ENCODE peak calls at places on chromosomes 7 and 10, in seven cellular contexts. P is Panc1; C is astrocyte; I is neuronal stem cell; M is stomach; V is CD8-positive, alpha-beta T cell; D is upper lobe of right lung. Q is an unnamed sample.

GRCh38 chr10:93673791-93674190 is 28.6 kb downstream of the FRA10AC1 start:
- DNase-seq in P (no peak), C (no peak), I (no peak), M (no peak), V (no peak), D (no peak), Q (no peak)

GRCh38 chr10:24552346-24553016 is 171.2 kb downstream of the ARHGAP21 start:
- DNase-seq in P (no peak), C (no peak), I (no peak), M (peak; percentile 84), V (no peak), D (peak; percentile 80), Q (peak; percentile 76)

GRCh38 chr10:61284222-61284890 is 168.8 kb downstream of the TMEM26 start:
- DNase-seq in P (peak; percentile 64), C (peak; percentile 67), I (peak; percentile 17), M (no peak), V (no peak), D (no peak), Q (peak; percentile 13)

GRCh38 chr7:20220824-20221547 is 3.8 kb upstream of the MACC1 start:
- DNase-seq in P (no peak), C (peak; percentile 99), I (no peak), M (no peak), V (no peak), D (no peak), Q (no peak)

GRCh38 chr7:105473163-105473562 is 48.9 kb downstream of the PUS7 start:
- DNase-seq in P (no peak), C (peak; percentile 71), I (no peak), M (no peak), V (no peak), D (no peak), Q (no peak)

GRCh38 chr7:150373049-150373801 is 4.6 kb downstream of the REPIN1 start:
- DNase-seq in P (no peak), C (no peak), I (no peak), M (peak; percentile 52), V (no peak), D (peak; percentile 46), Q (no peak)

GRCh38 chr10:84783386-84783785 is 455.0 kb downstream of the CCSER2 start:
- DNase-seq in P (peak; percentile 17), C (peak; percentile 2), I (peak; percentile 39), M (no peak), V (no peak), D (no peak), Q (peak; percentile 7)

GRCh38 chr7:111282626-111283025 is 191.7 kb downstream of the LRRN3 start:
- DNase-seq in P (no peak), C (no peak), I (no peak), M (no peak), V (no peak), D (no peak), Q (no peak)

GRCh38 chr7:78024591-78024990 is 226.0 kb downstream of the PHTF2 start:
- DNase-seq in P (no peak), C (no peak), I (no peak), M (no peak), V (no peak), D (no peak), Q (no peak)

GRCh38 chr7:123865517-123866117 is 20.6 kb downstream of the HYAL4 start:
- DNase-seq in P (peak; percentile 59), C (peak; percentile 33), I (peak; percentile 47), M (peak; percentile 60), V (no peak), D (no peak), Q (peak; percentile 72)

GRCh38 chr7:30548762-30549344 is 44.2 kb upstream of the GGCT start:
- DNase-seq in P (peak; percentile 55), C (peak; percentile 53), I (peak; percentile 73), M (peak; percentile 77), V (no peak), D (no peak), Q (peak; percentile 84)

GRCh38 chr10:91536101-91536500 is 96.8 kb downstream of the PPP1R3C start:
- DNase-seq in P (no peak), C (peak; percentile 49), I (no peak), M (no peak), V (no peak), D (no peak), Q (no peak)

GRCh38 chr7:155918720-155919399 is 106.6 kb upstream of the SHH start:
- DNase-seq in P (peak; percentile 96), C (peak; percentile 98), I (no peak), M (peak; percentile 93), V (no peak), D (no peak), Q (no peak)

GRCh38 chr7:106621393-106622132 is 39.4 kb downstream of the CCDC71L start:
- DNase-seq in P (no peak), C (no peak), I (no peak), M (no peak), V (no peak), D (no peak), Q (no peak)

GRCh38 chr7:86926732-86927131 is 132.7 kb downstream of the ELAPOR2 start:
- DNase-seq in P (no peak), C (peak; percentile 17), I (peak; percentile 33), M (peak; percentile 26), V (no peak), D (no peak), Q (peak; percentile 50)

GRCh38 chr7:75638607-75639070 is 100.1 kb downstream of the HIP1 start:
- DNase-seq in P (no peak), C (no peak), I (peak; percentile 63), M (peak; percentile 67), V (no peak), D (peak; percentile 80), Q (peak; percentile 32)

GRCh38 chr7:105512926-105513526 is 9.0 kb downstream of the PUS7 start:
- DNase-seq in P (no peak), C (no peak), I (no peak), M (no peak), V (no peak), D (no peak), Q (no peak)

GRCh38 chr7:101121996-101122932 is 4.6 kb upstream of the SERPINE1 start:
- DNase-seq in P (no peak), C (peak; percentile 99), I (no peak), M (peak; percentile 40), V (no peak), D (peak; percentile 65), Q (peak; percentile 32)

GRCh38 chr7:76509931-76510877 is at the start of gene UPK3B:
- DNase-seq in P (no peak), C (no peak), I (no peak), M (no peak), V (no peak), D (peak; percentile 71), Q (no peak)

GRCh38 chr7:39407139-39407538 is 159.1 kb upstream of the YAE1 start:
- DNase-seq in P (no peak), C (no peak), I (no peak), M (no peak), V (no peak), D (no peak), Q (no peak)

GRCh38 chr7:101630591-101630990 is 1.5 kb upstream of the MYL10 start:
- DNase-seq in P (no peak), C (peak; percentile 47), I (no peak), M (no peak), V (no peak), D (no peak), Q (no peak)

GRCh38 chr7:102728-103127 is 89.6 kb upstream of the FAM20C start:
- DNase-seq in P (no peak), C (no peak), I (no peak), M (no peak), V (no peak), D (no peak), Q (no peak)

GRCh38 chr7:150820148-150820547 is 19.6 kb downstream of the TMEM176A start:
- DNase-seq in P (no peak), C (no peak), I (no peak), M (no peak), V (no peak), D (no peak), Q (no peak)

GRCh38 chr10:34916368-34916767 is 101.3 kb upstream of the PARD3 start:
- DNase-seq in P (no peak), C (peak; percentile 94), I (no peak), M (no peak), V (no peak), D (no peak), Q (no peak)

DNA sequence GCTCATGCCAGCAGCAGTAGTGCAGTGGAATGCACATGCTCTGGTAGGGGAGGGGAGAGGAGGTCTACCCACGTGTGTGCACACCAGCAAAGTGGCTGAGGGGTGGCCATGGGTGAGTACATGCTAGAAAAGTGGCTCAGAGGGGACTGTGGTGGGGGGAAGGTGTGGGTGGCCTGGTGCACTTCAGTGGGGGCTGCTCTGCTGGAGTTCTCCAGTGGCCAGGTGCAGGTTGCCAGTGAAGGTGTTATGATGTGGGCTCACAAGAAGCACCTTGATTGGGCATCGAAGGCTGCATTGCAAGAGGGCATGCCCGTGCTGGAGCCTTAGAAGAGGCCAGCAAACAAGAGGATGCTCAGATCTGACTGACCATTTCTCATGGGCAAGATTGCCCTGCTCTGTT is 613.6 kb upstream of the PHF14 start:
- DNase-seq in P (no peak), C (no peak), I (no peak), M (no peak), V (no peak), D (no peak), Q (no peak)
- H3K9me3 ChIP-seq in P (no peaks in the 10 kb centered on the region), C (no peaks in the 10 kb centered on the region), I (no peaks in the 10 kb centered on the region), M (no peaks in the 10 kb centered on the region), V (no peaks in the 10 kb centered on the region), D (no peaks in the 10 kb centered on the region), Q (no peaks in the 10 kb centered on the region)

GRCh38 chr10:8063935-8064334 is 9.4 kb downstream of the GATA3 start:
- DNase-seq in P (no peak), C (no peak), I (no peak), M (no peak), V (no peak), D (no peak), Q (no peak)
- H3K4me1 ChIP-seq in P (no peaks in the 10 kb centered on the region), C (peaks cover 24% of the 10 kb centered on the region), I (peaks cover 35% of the 10 kb centered on the region), M (no peaks in the 10 kb centered on the region), V (peaks cover 51% of the 10 kb centered on the region), D (peaks cover 13% of the 10 kb centered on the region), Q (peaks cover 12% of the 10 kb centered on the region)

GRCh38 chr7:139660317-139661042 is 117.3 kb downstream of the HIPK2 start:
- DNase-seq in P (no peak), C (peak; percentile 56), I (no peak), M (peak; percentile 62), V (no peak), D (no peak), Q (no peak)
- H3K9me3 ChIP-seq in P (no peaks in the 10 kb centered on the region), C (no peaks in the 10 kb centered on the region), I (no peaks in the 10 kb centered on the region), M (no peaks in the 10 kb centered on the region), V (no peaks in the 10 kb centered on the region), D (no peaks in the 10 kb centered on the region), Q (no peaks in the 10 kb centered on the region)

GRCh38 chr10:79321494-79321882 is 25.8 kb upstream of the PPIF start:
- DNase-seq in P (no peak), C (no peak), I (no peak), M (no peak), V (no peak), D (no peak), Q (no peak)
- H3K4me1 ChIP-seq in P (no peaks in the 10 kb centered on the region), C (peaks cover 50% of the 10 kb centered on the region), I (peaks cover 18% of the 10 kb centered on the region), M (peaks cover 18% of the 10 kb centered on the region), V (peaks cover 82% of the 10 kb centered on the region), D (peaks cover 34% of the 10 kb centered on the region), Q (peaks cover 7% of the 10 kb centered on the region)